ENCODE peak calls at places on chromosomes 13 and 19, in four cellular contexts. One of them, this sample, is unnamed.
A peak's percentile ranks its signal among the peaks of the same experiment; 100 is the strongest.

GRCh38 chr13:37869756-37870488 is at the start of gene TRPC4:
- DNase-seq in epithelial cell of esophagus: peak; percentile 75
- DNase-seq in transverse colon: peak; percentile 20
- DNase-seq in tibial artery: peak; percentile 30
- DNase-seq in this sample: peak; percentile 46

GRCh38 chr13:45102136-45102802 is 18.0 kb upstream of the GTF2F2 start:
- DNase-seq in epithelial cell of esophagus: no peak
- DNase-seq in transverse colon: no peak
- DNase-seq in tibial artery: no peak
- DNase-seq in this sample: no peak

GRCh38 chr19:11693505-11694499 is 44.9 kb downstream of the ZNF823 start:
- DNase-seq in epithelial cell of esophagus: peak; percentile 66
- DNase-seq in transverse colon: no peak
- DNase-seq in tibial artery: no peak
- DNase-seq in this sample: peak; percentile 18

GRCh38 chr19:7067716-7068115 is 1.8 kb upstream of the ZNF557 start:
- DNase-seq in epithelial cell of esophagus: no peak
- DNase-seq in transverse colon: no peak
- DNase-seq in tibial artery: no peak
- DNase-seq in this sample: no peak

GRCh38 chr19:40298026-40298425 is 12.9 kb upstream of the AKT2 start:
- DNase-seq in epithelial cell of esophagus: no peak
- DNase-seq in transverse colon: no peak
- DNase-seq in tibial artery: no peak
- DNase-seq in this sample: no peak

GRCh38 chr13:106418556-106418955 is 116.9 kb downstream of the EFNB2 start:
- DNase-seq in epithelial cell of esophagus: peak; percentile 27
- DNase-seq in transverse colon: no peak
- DNase-seq in tibial artery: no peak
- DNase-seq in this sample: peak; percentile 28

GRCh38 chr19:6216996-6217751 is 62.6 kb downstream of the MLLT1 start:
- DNase-seq in epithelial cell of esophagus: no peak
- DNase-seq in transverse colon: no peak
- DNase-seq in tibial artery: no peak
- DNase-seq in this sample: no peak

GRCh38 chr13:63680704-63681103 is 2265.1 kb upstream of the PCDH20 start:
- DNase-seq in epithelial cell of esophagus: no peak
- DNase-seq in transverse colon: no peak
- DNase-seq in tibial artery: no peak
- DNase-seq in this sample: no peak

GRCh38 chr13:114110091-114110829 is 22.2 kb downstream of the RASA3 start:
- DNase-seq in epithelial cell of esophagus: no peak
- DNase-seq in transverse colon: peak; percentile 68
- DNase-seq in tibial artery: peak; percentile 30
- DNase-seq in this sample: no peak

GRCh38 chr13:110756268-110756667 is 42.8 kb downstream of the ING1 start:
- DNase-seq in epithelial cell of esophagus: no peak
- DNase-seq in transverse colon: no peak
- DNase-seq in tibial artery: no peak
- DNase-seq in this sample: peak; percentile 35

GRCh38 chr13:63636231-63636993 is 2220.8 kb upstream of the PCDH20 start:
- DNase-seq in epithelial cell of esophagus: no peak
- DNase-seq in transverse colon: no peak
- DNase-seq in tibial artery: no peak
- DNase-seq in this sample: no peak

GRCh38 chr19:44737238-44738160 is 11.0 kb upstream of the BCL3 start:
- DNase-seq in epithelial cell of esophagus: peak; percentile 27
- DNase-seq in transverse colon: peak; percentile 10
- DNase-seq in tibial artery: no peak
- DNase-seq in this sample: peak; percentile 59

GRCh38 chr19:617551-618246 is 15.6 kb downstream of the POLRMT start:
- DNase-seq in epithelial cell of esophagus: no peak
- DNase-seq in transverse colon: no peak
- DNase-seq in tibial artery: no peak
- DNase-seq in this sample: no peak

GRCh38 chr19:43300876-43301765 is 31.8 kb upstream of the PSG9 start:
- DNase-seq in epithelial cell of esophagus: peak; percentile 79
- DNase-seq in transverse colon: no peak
- DNase-seq in tibial artery: no peak
- DNase-seq in this sample: no peak

GRCh38 chr13:83184819-83185218 is 697.5 kb downstream of the SLITRK1 start:
- DNase-seq in epithelial cell of esophagus: peak; percentile 45
- DNase-seq in transverse colon: no peak
- DNase-seq in tibial artery: no peak
- DNase-seq in this sample: no peak

GRCh38 chr13:71864094-71864980 is 2.7 kb downstream of the DACH1 start:
- DNase-seq in epithelial cell of esophagus: peak; percentile 29
- DNase-seq in transverse colon: peak; percentile 81
- DNase-seq in tibial artery: peak; percentile 24
- DNase-seq in this sample: no peak

GRCh38 chr13:110250258-110250891 is 56.6 kb downstream of the COL4A1 start:
- DNase-seq in epithelial cell of esophagus: peak; percentile 53
- DNase-seq in transverse colon: no peak
- DNase-seq in tibial artery: peak; percentile 79
- DNase-seq in this sample: peak; percentile 22

GRCh38 chr19:8208119-8208709 is 956 bp upstream of the CERS4 start:
- DNase-seq in epithelial cell of esophagus: no peak
- DNase-seq in transverse colon: no peak
- DNase-seq in tibial artery: no peak
- DNase-seq in this sample: no peak

GRCh38 chr19:11339254-11340098 is at the start of gene RAB3D:
- DNase-seq in epithelial cell of esophagus: peak; percentile 91
- DNase-seq in transverse colon: peak; percentile 96
- DNase-seq in tibial artery: peak; percentile 91
- DNase-seq in this sample: peak; percentile 40

GRCh38 chr13:38348890-38349289 is 761 bp upstream of the UFM1 start:
- DNase-seq in epithelial cell of esophagus: peak; percentile 72
- DNase-seq in transverse colon: peak; percentile 8
- DNase-seq in tibial artery: no peak
- DNase-seq in this sample: no peak

GRCh38 chr13:76808927-76809326 is 77.3 kb downstream of the KCTD12 start:
- DNase-seq in epithelial cell of esophagus: no peak
- DNase-seq in transverse colon: no peak
- DNase-seq in tibial artery: no peak
- DNase-seq in this sample: no peak

GRCh38 chr13:75222031-75222430 is 259.9 kb downstream of the TBC1D4 start:
- DNase-seq in epithelial cell of esophagus: peak; percentile 26
- DNase-seq in transverse colon: no peak
- DNase-seq in tibial artery: peak; percentile 48
- DNase-seq in this sample: peak; percentile 41

GRCh38 chr13:113220141-113220598 is 10.8 kb downstream of the CUL4A start:
- DNase-seq in epithelial cell of esophagus: no peak
- DNase-seq in transverse colon: peak; percentile 65
- DNase-seq in tibial artery: no peak
- DNase-seq in this sample: no peak

GRCh38 chr19:39422020-39422419 is 9.6 kb downstream of the PLEKHG2 start:
- DNase-seq in epithelial cell of esophagus: no peak
- DNase-seq in transverse colon: no peak
- DNase-seq in tibial artery: no peak
- DNase-seq in this sample: no peak

GRCh38 chr13:26839682-26840081 is 79.1 kb upstream of the GPR12 start:
- DNase-seq in epithelial cell of esophagus: no peak
- DNase-seq in transverse colon: no peak
- DNase-seq in tibial artery: no peak
- DNase-seq in this sample: no peak

GRCh38 chr19:48752511-48753365 is at the start of gene FUT1:
- DNase-seq in epithelial cell of esophagus: peak; percentile 96
- DNase-seq in transverse colon: peak; percentile 76
- DNase-seq in tibial artery: peak; percentile 37
- DNase-seq in this sample: no peak

GRCh38 chr13:32471187-32471922 is 43.4 kb upstream of the N4BP2L1 start:
- DNase-seq in epithelial cell of esophagus: no peak
- DNase-seq in transverse colon: no peak
- DNase-seq in tibial artery: no peak
- DNase-seq in this sample: no peak

DNA sequence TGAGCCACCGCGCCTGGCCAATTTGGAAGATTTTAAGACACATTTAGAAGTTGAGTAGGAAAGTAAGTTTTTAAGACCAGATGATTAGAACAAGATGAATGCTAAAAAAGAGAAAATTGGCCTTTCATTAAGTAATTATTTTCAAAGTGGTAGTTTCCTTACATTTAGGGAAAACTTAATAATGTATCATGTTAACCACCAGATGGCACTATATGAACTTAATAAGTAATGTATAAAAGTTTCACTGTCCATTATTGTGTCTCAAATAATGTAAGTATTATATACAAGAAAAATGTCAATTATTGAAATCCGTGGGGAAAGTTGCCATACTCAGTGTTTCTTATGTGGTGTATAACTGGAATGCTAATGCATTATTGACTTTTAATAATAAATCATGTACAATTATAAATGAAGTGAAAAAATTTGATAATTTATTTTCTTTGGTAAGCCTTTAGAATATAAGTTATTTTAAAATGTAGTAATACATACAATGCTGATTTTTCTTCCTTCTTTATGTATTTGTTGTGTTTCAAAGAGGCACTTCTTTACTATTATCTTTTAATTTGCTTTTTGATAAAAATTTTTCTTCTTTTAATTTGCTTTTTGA is 29.2 kb downstream of the COG6 start:
- DNase-seq in epithelial cell of esophagus: peak; percentile 45
- DNase-seq in transverse colon: no peak
- DNase-seq in tibial artery: no peak
- DNase-seq in this sample: peak; percentile 26
- TF ChIP-seq CTCF in epithelial cell of esophagus: no peak
- TF ChIP-seq CTCF in transverse colon: peak; percentile 36
- TF ChIP-seq CTCF in tibial artery: peak; percentile 46
- TF ChIP-seq CTCF in this sample: no peak

DNA sequence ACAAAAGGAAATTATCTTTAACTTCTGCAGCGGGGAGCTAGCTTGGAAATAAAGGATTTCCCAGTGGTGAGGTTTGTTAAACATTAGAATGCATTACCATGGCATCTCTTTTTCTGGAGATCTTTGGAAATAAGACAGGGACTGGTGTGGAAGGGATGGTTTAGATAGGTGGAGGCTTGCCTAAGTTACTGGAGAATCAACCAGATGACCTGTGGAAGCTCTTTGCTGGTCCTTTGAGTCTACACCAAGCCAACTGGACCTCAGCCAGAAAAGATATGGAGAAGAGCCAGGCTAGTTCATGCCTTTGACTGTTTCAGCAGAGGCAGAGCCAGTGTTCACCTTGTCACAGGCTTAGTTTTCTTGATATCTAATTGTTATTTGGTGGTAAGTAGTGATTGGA is 134.7 kb downstream of the KCNRG start:
- DNase-seq in epithelial cell of esophagus: no peak
- DNase-seq in transverse colon: no peak
- DNase-seq in tibial artery: no peak
- DNase-seq in this sample: no peak
- H3K4me3 ChIP-seq in epithelial cell of esophagus: no peak overlapping the region
- H3K4me3 ChIP-seq in transverse colon: no peak overlapping the region
- H3K4me3 ChIP-seq in tibial artery: no peak overlapping the region
- H3K4me3 ChIP-seq in this sample: no peak overlapping the region

GRCh38 chr13:96967248-96967745 is 27.0 kb downstream of the OXGR1 start:
- DNase-seq in epithelial cell of esophagus: peak; percentile 6
- DNase-seq in transverse colon: no peak
- DNase-seq in tibial artery: no peak
- DNase-seq in this sample: no peak
- TF ChIP-seq CTCF in epithelial cell of esophagus: no peak
- TF ChIP-seq CTCF in transverse colon: peak; percentile 3
- TF ChIP-seq CTCF in tibial artery: no peak
- TF ChIP-seq CTCF in this sample: no peak

DNA sequence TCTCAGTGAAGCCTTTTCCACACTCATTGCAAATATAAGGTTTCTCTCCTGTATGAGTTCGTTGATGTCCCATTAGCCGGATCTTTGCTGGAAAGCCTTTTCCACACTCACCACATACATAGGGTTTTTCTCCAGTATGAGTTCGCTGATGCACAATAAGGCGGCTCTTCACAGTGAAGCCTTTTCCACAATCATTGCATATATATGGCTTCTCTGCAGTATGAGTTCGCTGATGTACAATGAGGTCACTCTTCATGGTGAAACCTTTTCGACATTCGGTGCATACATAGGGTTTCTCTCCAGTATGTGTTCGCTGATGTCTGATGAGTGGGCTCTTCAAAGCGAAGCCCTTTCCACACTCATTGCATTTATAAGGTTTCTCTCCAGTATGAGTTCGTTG is 6.8 kb upstream of the ZNF350 start:
- DNase-seq in epithelial cell of esophagus: no peak
- DNase-seq in transverse colon: no peak
- DNase-seq in tibial artery: no peak
- DNase-seq in this sample: no peak
- H3K4me3 ChIP-seq in epithelial cell of esophagus: no peak overlapping the region
- H3K4me3 ChIP-seq in transverse colon: no peak overlapping the region
- H3K4me3 ChIP-seq in tibial artery: no peak overlapping the region
- H3K4me3 ChIP-seq in this sample: no peak overlapping the region

GRCh38 chr19:10001899-10002298 is 8.4 kb downstream of the COL5A3 start:
- DNase-seq in epithelial cell of esophagus: no peak
- DNase-seq in transverse colon: peak; percentile 76
- DNase-seq in tibial artery: no peak
- DNase-seq in this sample: no peak
- TF ChIP-seq CTCF in epithelial cell of esophagus: peak; percentile 34
- TF ChIP-seq CTCF in transverse colon: peak; percentile 39
- TF ChIP-seq CTCF in tibial artery: no peak
- TF ChIP-seq CTCF in this sample: peak; percentile 29

DNA sequence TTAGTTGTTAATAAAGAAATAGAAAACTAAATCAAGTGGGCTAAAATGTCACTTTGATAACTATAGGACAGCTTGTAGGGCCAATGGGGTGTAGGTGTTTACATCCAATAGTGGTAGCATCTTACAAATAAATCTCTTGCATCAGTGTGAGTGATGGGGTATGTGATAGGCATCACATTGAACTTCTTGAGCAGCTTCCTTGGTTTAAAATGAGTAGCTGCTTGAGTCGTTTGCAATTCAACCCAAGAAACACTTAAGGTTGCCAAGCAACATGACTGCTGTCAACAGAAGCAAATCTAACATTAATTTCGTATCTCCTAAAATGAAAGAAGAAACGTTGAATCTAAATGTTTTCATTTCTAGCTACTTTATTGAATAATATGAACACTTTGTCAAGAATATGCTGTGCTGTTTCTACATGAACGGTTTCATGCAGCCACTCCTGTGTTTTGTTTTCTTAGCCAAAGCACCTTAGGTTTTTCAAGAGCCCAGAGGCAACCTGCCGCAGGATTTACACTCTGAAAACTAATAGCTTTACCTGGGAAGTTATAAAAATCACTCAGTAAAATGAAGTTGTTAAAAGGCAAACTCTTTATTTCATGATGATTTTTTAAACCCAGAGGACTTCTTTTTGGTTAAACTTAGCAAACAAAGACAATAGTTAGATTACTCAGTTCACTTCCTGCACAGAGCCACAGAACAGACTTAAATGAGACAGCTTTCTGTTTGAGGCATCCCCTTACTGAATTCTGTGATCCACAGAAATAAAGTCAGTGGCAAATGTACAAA is 305.2 kb downstream of the MTUS2 start:
- DNase-seq in epithelial cell of esophagus: no peak
- DNase-seq in transverse colon: no peak
- DNase-seq in tibial artery: no peak
- DNase-seq in this sample: no peak
- H3K4me3 ChIP-seq in epithelial cell of esophagus: no peak overlapping the region
- H3K4me3 ChIP-seq in transverse colon: no peak overlapping the region
- H3K4me3 ChIP-seq in tibial artery: no peak overlapping the region
- H3K4me3 ChIP-seq in this sample: no peak overlapping the region

GRCh38 chr19:34678085-34678412 is 571 bp downstream of the ZNF302 start:
- DNase-seq in epithelial cell of esophagus: no peak
- DNase-seq in transverse colon: no peak
- DNase-seq in tibial artery: no peak
- DNase-seq in this sample: no peak
- TF ChIP-seq CTCF in epithelial cell of esophagus: no peak
- TF ChIP-seq CTCF in transverse colon: no peak
- TF ChIP-seq CTCF in tibial artery: no peak
- TF ChIP-seq CTCF in this sample: no peak